ENCODE peak calls at places on chromosomes 3 and 15, in nine cellular contexts. P is choroid plexus epithelial cell, D is BJ, S is Panc1, Q is brain microvascular endothelial cell, M is astrocyte of the spinal cord, I is body of pancreas, V is bronchial epithelial cell, W is spleen. B is an unnamed sample.

GRCh38 chr3:128194843-128195242 is 41.6 kb downstream of the EEFSEC start:
- DNase-seq in Q (no peak), M (no peak), V (no peak), S (no peak), I (no peak), W (no peak), D (no peak), P (no peak), B (no peak)

GRCh38 chr3:111165411-111165810 is 93.8 kb downstream of the NECTIN3 start:
- DNase-seq in P (no peak), S (no peak), M (no peak), D (no peak), I (no peak), V (no peak), W (no peak), Q (no peak), B (no peak)

GRCh38 chr3:54756330-54756731 is 171.5 kb downstream of the LRTM1 start:
- DNase-seq in W (no peak), Q (peak), I (no peak), P (peak), S (no peak), V (no peak), D (peak), M (peak), B (peak)

GRCh38 chr15:96851613-96852012 is 521.1 kb downstream of the NR2F2 start:
- DNase-seq in S (no peak), I (no peak), P (peak), M (peak), W (no peak), Q (peak), D (no peak), V (no peak), B (no peak)

GRCh38 chr3:105140899-105141367 is 225.8 kb upstream of the ALCAM start:
- DNase-seq in D (no peak), Q (no peak), W (no peak), V (no peak), I (no peak), M (peak), S (no peak), P (peak), B (no peak)

GRCh38 chr15:68794869-68795268 is 25.8 kb downstream of the ANP32A start:
- DNase-seq in P (peak), I (no peak), W (no peak), V (no peak), D (no peak), Q (no peak), S (no peak), M (no peak), B (no peak)

GRCh38 chr15:92336588-92336987 is 57.1 kb upstream of the ST8SIA2 start:
- DNase-seq in Q (no peak), V (no peak), W (no peak), S (no peak), P (no peak), I (no peak), M (no peak), D (no peak), B (no peak)

GRCh38 chr3:44729384-44729910 is at the start of gene ZNF501:
- DNase-seq in P (peak), Q (peak), I (peak), D (peak), S (no peak), M (peak), W (peak), V (peak), B (peak)

GRCh38 chr3:123444023-123444422 is 4.9 kb downstream of the ADCY5 start:
- DNase-seq in M (no peak), V (no peak), P (peak), D (no peak), I (no peak), Q (no peak), W (no peak), S (no peak), B (no peak)

GRCh38 chr3:50299929-50300680 is 900 bp upstream of the HYAL3 start:
- DNase-seq in V (peak), Q (no peak), M (no peak), D (no peak), W (peak), I (no peak), P (peak), S (no peak), B (no peak)

GRCh38 chr3:33277193-33277882 is at the start of gene FBXL2:
- DNase-seq in M (peak), S (no peak), V (peak), P (peak), Q (peak), D (peak), W (peak), I (peak), B (peak)

GRCh38 chr3:21509706-21510105 is 241.3 kb downstream of the ZNF385D start:
- DNase-seq in S (no peak), V (peak), Q (no peak), W (no peak), I (no peak), P (no peak), D (no peak), M (no peak), B (no peak)

GRCh38 chr15:34799149-34799824 is 3.9 kb upstream of the ACTC1 start:
- DNase-seq in D (no peak), W (no peak), S (no peak), I (peak), M (no peak), Q (no peak), P (no peak), V (no peak), B (no peak)

GRCh38 chr15:70265466-70265978 is 167.8 kb upstream of the TLE3 start:
- DNase-seq in V (no peak), I (no peak), S (no peak), M (no peak), Q (no peak), W (peak), P (no peak), D (no peak), B (no peak)

GRCh38 chr3:129596194-129597086 is 10.0 kb downstream of the PLXND1 start:
- DNase-seq in S (no peak), W (peak), I (peak), V (no peak), P (peak), D (peak), M (peak), Q (peak), B (peak)
- TF ChIP-seq CTCF in S (no peak), W (no peak), I (no peak), V (no peak), P (no peak), D (peak), M (no peak), Q (peak), B (no peak)

DNA sequence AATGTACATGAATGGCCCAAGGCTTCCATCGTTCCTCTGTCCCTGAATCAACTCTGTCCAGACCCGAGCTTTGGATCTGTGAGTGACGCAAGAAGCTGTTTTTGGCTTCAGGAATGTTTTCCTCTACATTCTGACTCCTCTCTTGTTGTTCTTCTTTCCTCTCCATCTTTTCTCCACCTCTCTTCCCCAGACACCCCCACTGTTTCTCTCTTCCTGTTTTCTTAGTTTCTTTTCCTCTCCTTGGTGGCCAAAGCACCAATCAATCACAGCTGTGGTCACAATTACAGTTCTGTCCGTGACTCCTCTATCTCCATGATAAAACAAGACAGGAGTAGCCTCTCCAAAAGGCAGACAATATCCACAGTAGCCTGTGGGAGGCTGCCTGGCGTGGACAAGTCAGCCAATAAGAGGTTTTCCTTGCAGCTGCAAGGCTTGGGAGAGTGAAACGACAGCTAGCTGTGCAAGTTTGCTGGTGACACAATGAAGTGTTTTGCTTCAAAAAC is 4.9 kb upstream of the TMEM212 start:
- DNase-seq in D (no peak), Q (peak), I (no peak), P (peak), V (no peak), S (no peak), W (no peak), M (peak), B (no peak)
- TF ChIP-seq CTCF in D (peak), Q (peak), I (no peak), P (peak), V (no peak), S (no peak), W (no peak), M (peak), B (peak)

GRCh38 chr3:148459931-148460513 is 237.7 kb upstream of the AGTR1 start:
- DNase-seq in I (no peak), W (no peak), M (peak), Q (no peak), V (no peak), P (peak), S (no peak), D (no peak), B (no peak)
- TF ChIP-seq CTCF in I (peak), W (peak), M (peak), Q (peak), V (peak), P (peak), S (peak), D (peak), B (peak)

DNA sequence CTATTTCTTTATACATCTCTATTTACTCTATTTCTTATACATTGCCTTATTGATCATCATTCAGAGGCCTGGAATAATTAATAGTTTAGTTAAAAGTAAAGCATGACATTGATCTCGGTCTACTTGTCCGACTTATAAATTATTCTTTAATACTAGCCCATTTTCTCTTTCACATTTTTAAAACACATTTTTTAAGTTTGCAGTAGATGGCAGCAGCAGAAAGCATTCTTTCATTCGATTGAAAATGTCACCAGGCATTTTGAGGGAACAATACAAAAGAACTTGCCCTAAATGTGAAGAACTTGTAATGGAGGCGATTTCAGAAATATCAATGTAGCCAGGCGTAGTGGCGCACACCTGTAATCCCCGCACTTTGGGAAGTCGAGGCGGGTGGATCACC is 15.5 kb upstream of the MAP3K13 start:
- DNase-seq in W (no peak), D (no peak), Q (no peak), V (no peak), I (no peak), M (no peak), S (no peak), P (no peak), B (no peak)
- TF ChIP-seq CTCF in W (no peak), D (no peak), Q (no peak), V (no peak), I (no peak), M (no peak), S (peak), P (no peak), B (no peak)

GRCh38 chr3:173733029-173733652 is 335.6 kb downstream of the NLGN1 start:
- DNase-seq in V (peak), D (no peak), P (peak), W (no peak), I (no peak), S (no peak), Q (peak), M (peak), B (no peak)
- TF ChIP-seq CTCF in V (peak), D (peak), P (peak), W (no peak), I (no peak), S (peak), Q (peak), M (peak), B (peak)

DNA sequence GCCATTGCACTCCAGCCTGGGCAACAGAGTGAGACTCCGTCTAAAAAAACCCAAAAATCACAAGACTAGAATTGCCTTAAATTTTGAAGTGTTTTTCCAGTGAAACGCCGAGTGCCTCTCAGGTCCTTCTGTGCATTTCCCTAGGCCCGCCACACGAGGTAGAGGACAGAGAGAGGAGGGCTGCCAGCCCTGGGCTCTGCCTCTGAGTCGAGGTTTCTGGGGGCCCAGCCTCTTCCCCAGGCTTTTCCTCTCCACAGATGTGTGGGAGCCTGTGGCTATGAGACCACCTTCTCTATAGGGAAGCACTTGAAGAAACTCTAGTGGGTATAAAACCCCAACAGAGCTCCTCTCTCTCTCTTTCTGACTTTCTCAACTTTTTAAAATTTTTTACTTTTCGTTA is 10.9 kb upstream of the EHD4 start:
- DNase-seq in W (no peak), P (no peak), V (no peak), D (no peak), I (no peak), Q (no peak), S (no peak), M (no peak), B (no peak)
- TF ChIP-seq CTCF in W (no peak), P (no peak), V (no peak), D (no peak), I (no peak), Q (no peak), S (no peak), M (no peak), B (no peak)